ENCODE peak calls at places on chromosomes 7 and 10, in four cellular contexts. Z is brain microvascular endothelial cell, S is bronchial epithelial cell, B is HL-60. N is an unnamed sample.

GRCh38 chr10:96664563-96664962 is 55.8 kb downstream of the PIK3AP1 start:
- DNase-seq in Z (no peak), S (no peak), B (peak), N (no peak)

GRCh38 chr10:77744249-77744648 is 106.6 kb upstream of the KCNMA1 start:
- DNase-seq in Z (no peak), S (peak), B (no peak), N (peak)

GRCh38 chr10:67621834-67622233 is 74.2 kb downstream of the CTNNA3 start:
- DNase-seq in Z (no peak), S (no peak), B (no peak), N (no peak)

GRCh38 chr10:95920798-95921426 is 13.1 kb downstream of the CC2D2B start:
- DNase-seq in Z (no peak), S (no peak), B (no peak), N (no peak)

GRCh38 chr7:79308176-79308575 is 145.3 kb downstream of the MAGI2 start:
- DNase-seq in Z (no peak), S (peak), B (no peak), N (peak)

GRCh38 chr7:41103331-41103730 is 599.6 kb downstream of the INHBA start:
- DNase-seq in Z (peak), S (peak), B (no peak), N (no peak)

GRCh38 chr10:100167521-100168312 is 18.1 kb downstream of the ERLIN1 start:
- DNase-seq in Z (no peak), S (no peak), B (no peak), N (no peak)

GRCh38 chr10:118624747-118625146 is 29.3 kb upstream of the PRLHR start:
- DNase-seq in Z (no peak), S (no peak), B (no peak), N (no peak)

GRCh38 chr10:117533507-117534281 is 8.9 kb upstream of the EMX2 start:
- DNase-seq in Z (no peak), S (no peak), B (no peak), N (no peak)

GRCh38 chr7:29854257-29854938 is 48.1 kb downstream of the WIPF3 start:
- DNase-seq in Z (no peak), S (peak), B (no peak), N (peak)

GRCh38 chr7:118185163-118185860 is 1.3 kb downstream of the LSM8 start:
- DNase-seq in Z (no peak), S (no peak), B (no peak), N (peak)

GRCh38 chr10:18140149-18140956 is at the start of gene CACNB2:
- DNase-seq in Z (no peak), S (no peak), B (no peak), N (peak)

GRCh38 chr10:97888641-97889262 is 39.1 kb downstream of the GOLGA7B start:
- DNase-seq in Z (peak), S (peak), B (no peak), N (peak)

GRCh38 chr10:117778241-117778640 is 235.7 kb downstream of the EMX2 start:
- DNase-seq in Z (no peak), S (no peak), B (no peak), N (no peak)

GRCh38 chr7:133504825-133505224 is 251.9 kb downstream of the EXOC4 start:
- DNase-seq in Z (peak), S (no peak), B (no peak), N (no peak)

GRCh38 chr7:42493436-42494198 is 256.6 kb upstream of the GLI3 start:
- DNase-seq in Z (peak), S (peak), B (no peak), N (peak)

GRCh38 chr10:108601856-108602255 is 1321.5 kb downstream of the XPNPEP1 start:
- DNase-seq in Z (no peak), S (peak), B (no peak), N (peak)

GRCh38 chr10:79144341-79145173 is 75.8 kb downstream of the ZMIZ1 start:
- DNase-seq in Z (no peak), S (no peak), B (peak), N (no peak)

GRCh38 chr10:79143879-79144278 is 75.1 kb downstream of the ZMIZ1 start:
- DNase-seq in Z (no peak), S (no peak), B (no peak), N (no peak)

GRCh38 chr10:79140906-79141305 is 72.1 kb downstream of the ZMIZ1 start:
- DNase-seq in Z (no peak), S (no peak), B (no peak), N (no peak)

GRCh38 chr10:79142064-79142491 is 73.3 kb downstream of the ZMIZ1 start:
- DNase-seq in Z (peak), S (no peak), B (no peak), N (no peak)

DNA sequence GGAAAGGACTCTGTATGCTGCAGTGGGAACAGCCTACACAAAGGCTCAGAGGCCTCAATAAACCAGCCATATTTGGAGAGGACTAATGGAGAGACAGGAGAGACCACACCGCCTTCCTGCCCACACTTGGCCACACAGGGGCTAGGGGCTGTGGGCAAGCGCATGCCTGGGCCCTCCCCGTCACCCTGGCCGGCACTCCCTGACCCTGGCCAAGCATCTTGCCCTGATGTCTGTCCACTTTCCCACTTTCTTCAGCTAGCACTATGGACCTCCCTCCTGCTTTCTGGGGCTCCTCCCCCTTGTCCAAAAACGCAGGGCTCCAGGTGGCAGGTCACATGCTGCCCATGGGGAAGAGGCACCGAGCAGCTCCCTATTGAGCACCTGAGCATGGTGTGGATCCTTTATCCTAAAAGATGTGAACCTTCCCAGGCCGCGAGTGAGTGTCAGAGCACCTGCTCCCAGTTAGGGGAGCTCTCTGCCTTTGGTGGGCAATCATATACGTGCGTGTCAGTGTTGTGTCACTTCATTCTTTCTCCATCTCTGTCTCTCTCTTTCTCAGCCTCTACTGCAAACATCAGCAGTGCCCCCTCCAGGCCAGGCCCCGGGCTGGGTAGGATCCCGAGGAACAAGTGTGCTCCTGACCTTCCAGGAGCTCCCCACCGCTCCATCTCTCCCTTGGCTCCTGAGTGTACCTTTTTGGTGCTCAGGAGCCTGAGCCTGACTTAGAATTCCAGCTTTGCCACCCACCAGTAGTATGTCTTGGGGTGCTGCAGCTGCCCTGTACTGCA is 74.0 kb downstream of the ZMIZ1 start:
- DNase-seq in Z (no peak), S (no peak), B (no peak), N (no peak)
- TF ChIP-seq CTCF in Z (peak), S (no peak), B (no peak), N (no peak)

GRCh38 chr10:26437637-26438461 is at the start of gene APBB1IP:
- DNase-seq in Z (no peak), S (peak), B (peak), N (no peak)
- TF ChIP-seq CTCF in Z (no peak), S (no peak), B (no peak), N (no peak)

DNA sequence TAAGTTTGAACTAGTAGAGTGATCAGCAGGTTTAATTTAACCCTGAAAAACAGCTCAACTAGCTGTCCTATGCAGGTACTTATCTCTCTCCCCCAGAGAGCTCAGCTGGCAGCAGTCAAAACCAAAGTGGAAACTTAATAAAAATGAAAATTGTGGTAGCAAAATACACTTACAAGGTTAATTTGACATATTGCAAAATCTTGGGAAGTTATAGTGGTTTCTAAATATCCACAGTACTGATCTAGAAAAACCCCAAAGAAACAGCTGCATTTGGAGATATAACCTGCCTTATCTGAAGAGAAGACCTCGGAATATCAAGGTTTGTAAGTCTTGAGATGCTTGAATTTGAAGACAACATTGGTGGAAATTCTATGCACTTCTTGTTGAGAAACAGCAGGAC is 269.2 kb downstream of the RNLS start:
- DNase-seq in Z (no peak), S (no peak), B (no peak), N (no peak)
- TF ChIP-seq CTCF in Z (no peak), S (no peak), B (no peak), N (no peak)

GRCh38 chr10:101291254-101292193 is 62.3 kb upstream of the LBX1 start:
- DNase-seq in Z (peak), S (no peak), B (peak), N (peak)
- TF ChIP-seq CTCF in Z (peak), S (peak), B (peak), N (peak)

GRCh38 chr7:143329471-143330170 is 13.7 kb downstream of the CLCN1 start:
- DNase-seq in Z (no peak), S (no peak), B (no peak), N (no peak)
- TF ChIP-seq CTCF in Z (no peak), S (no peak), B (no peak), N (no peak)

DNA sequence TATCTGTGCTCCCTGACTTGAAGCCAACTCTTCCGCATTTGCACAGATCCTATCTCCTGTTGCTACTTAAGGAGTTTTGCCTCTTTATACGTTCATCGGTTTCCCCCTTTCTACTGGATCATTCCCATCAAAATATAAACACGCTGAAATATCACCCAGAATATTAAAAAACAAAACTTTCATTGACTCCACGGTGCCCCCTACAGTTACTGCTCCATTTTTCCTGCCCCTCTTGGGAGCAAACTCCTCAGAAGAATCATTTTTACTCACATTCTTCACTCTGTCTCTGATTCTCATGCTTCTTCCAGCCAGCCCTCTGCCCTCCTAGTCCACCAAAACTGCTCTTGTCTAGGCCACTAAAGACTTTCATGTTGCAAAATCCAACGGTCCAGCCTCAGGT is 66.4 kb downstream of the MYOF start:
- DNase-seq in Z (no peak), S (no peak), B (no peak), N (no peak)
- TF ChIP-seq CTCF in Z (peak), S (no peak), B (no peak), N (no peak)

GRCh38 chr7:43652364-43652763 is 69.5 kb downstream of the STK17A start:
- DNase-seq in Z (no peak), S (no peak), B (no peak), N (no peak)
- TF ChIP-seq CTCF in Z (peak), S (no peak), B (no peak), N (no peak)

GRCh38 chr7:154564676-154565075 is 438.2 kb downstream of the PAXIP1 start:
- DNase-seq in Z (no peak), S (no peak), B (no peak), N (no peak)

GRCh38 chr7:154569916-154570315 is 433.0 kb downstream of the PAXIP1 start:
- DNase-seq in Z (no peak), S (no peak), B (no peak), N (no peak)

GRCh38 chr7:154568346-154568745 is 434.6 kb downstream of the PAXIP1 start:
- DNase-seq in Z (no peak), S (no peak), B (no peak), N (no peak)

GRCh38 chr7:154571772-154572171 is 431.2 kb downstream of the PAXIP1 start:
- DNase-seq in Z (no peak), S (no peak), B (no peak), N (no peak)

DNA sequence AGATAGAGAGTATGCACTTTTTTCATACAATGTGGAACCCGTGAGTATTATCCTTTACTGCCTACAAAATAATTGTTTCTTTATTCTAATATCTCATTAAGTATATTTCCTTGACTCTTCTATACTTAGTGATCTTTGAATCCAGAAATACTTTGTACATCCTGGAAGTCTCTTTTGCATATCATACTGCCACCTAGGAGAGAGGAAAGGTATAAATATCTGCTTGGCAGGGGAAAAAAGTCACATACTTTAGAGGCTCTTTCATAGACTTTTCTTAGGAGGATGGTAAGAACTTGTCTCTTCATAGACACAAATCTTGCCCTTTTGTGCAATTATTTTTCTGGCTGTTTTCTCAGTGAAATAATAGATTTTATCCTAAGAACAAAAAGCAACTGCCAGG is 436.0 kb downstream of the PAXIP1 start:
- DNase-seq in Z (no peak), S (no peak), B (no peak), N (no peak)
- TF ChIP-seq CTCF in Z (no peak), S (no peak), B (no peak), N (no peak)

N was measured in MCF 10A.